ENCODE peak calls at places on chromosomes 7 and 10, in nine cellular contexts. I is heart left ventricle; T is Panc1; M is CD8-positive, alpha-beta memory T cell; P is CD4-positive, CD25-positive, alpha-beta regulatory T cell; D is fibroblast of the aortic adventitia; L is CD8-positive, alpha-beta T cell; H is mucosa of descending colon; R is non-pigmented ciliary epithelial cell. Z is an unnamed sample.

GRCh38 chr10:79223001-79223345 is 124.3 kb upstream of the PPIF start:
- DNase-seq in I (no peak), T (no peak), M (no peak), P (no peak), D (no peak), L (no peak), H (no peak), R (no peak), Z (no peak)

GRCh38 chr10:53209941-53210611 is 437.5 kb upstream of the MBL2 start:
- DNase-seq in I (no peak), T (no peak), M (no peak), P (no peak), D (peak; percentile 8), L (no peak), H (no peak), R (no peak), Z (no peak)

GRCh38 chr10:126349096-126349495 is 39.2 kb downstream of the ADAM12 start:
- DNase-seq in I (no peak), T (no peak), M (no peak), P (no peak), D (peak; percentile 23), L (no peak), H (no peak), R (no peak), Z (no peak)

GRCh38 chr7:1087952-1088920 is at the start of gene GPER1:
- DNase-seq in I (peak; percentile 54), T (no peak), M (no peak), P (no peak), D (peak; percentile 67), L (no peak), H (peak; percentile 86), R (no peak), Z (no peak)

GRCh38 chr7:121797283-121798037 is 75.5 kb upstream of the PTPRZ1 start:
- DNase-seq in I (no peak), T (no peak), M (no peak), P (no peak), D (peak; percentile 14), L (no peak), H (no peak), R (no peak), Z (no peak)

GRCh38 chr7:155531686-155532085 is 14.7 kb downstream of the CNPY1 start:
- DNase-seq in I (no peak), T (no peak), M (no peak), P (no peak), D (no peak), L (no peak), H (no peak), R (no peak), Z (no peak)

GRCh38 chr7:77537136-77537594 is at the start of gene PTPN12:
- DNase-seq in I (no peak), T (no peak), M (no peak), P (no peak), D (no peak), L (no peak), H (no peak), R (no peak), Z (no peak)

GRCh38 chr7:408651-409343 is 110.8 kb downstream of the PDGFA start:
- DNase-seq in I (no peak), T (no peak), M (no peak), P (no peak), D (no peak), L (no peak), H (no peak), R (no peak), Z (no peak)

GRCh38 chr7:123026251-123026650 is 30.8 kb upstream of the TAS2R16 start:
- DNase-seq in I (no peak), T (no peak), M (no peak), P (no peak), D (no peak), L (no peak), H (no peak), R (no peak), Z (no peak)

GRCh38 chr7:148173296-148173695 is 417.3 kb upstream of the C7orf33 start:
- DNase-seq in I (no peak), T (no peak), M (no peak), P (no peak), D (no peak), L (no peak), H (no peak), R (no peak), Z (no peak)

GRCh38 chr7:134478707-134479106 is 19.8 kb upstream of the AKR1B1 start:
- DNase-seq in I (no peak), T (no peak), M (no peak), P (no peak), D (peak; percentile 22), L (no peak), H (no peak), R (no peak), Z (no peak)

GRCh38 chr10:8054243-8054497 is 318 bp upstream of the GATA3 start:
- DNase-seq in I (no peak), T (no peak), M (no peak), P (no peak), D (peak; percentile 24), L (no peak), H (peak; percentile 13), R (no peak), Z (no peak)

GRCh38 chr10:95242581-95243317 is 48.1 kb downstream of the PDLIM1 start:
- DNase-seq in I (no peak), T (no peak), M (no peak), P (no peak), D (peak; percentile 75), L (no peak), H (peak; percentile 74), R (no peak), Z (no peak)

Z was measured in naive B cell.